ENCODE peak calls at places on chromosomes 7 and 10, in six cellular contexts. J is IMR-90, Y is neuronal stem cell, B is trophoblast cell, S is mesenchymal stem cell, Q is H1. K is an unnamed sample.

GRCh38 chr10:110269641-110270318 is 34.9 kb downstream of the SMNDC1 start:
- DNase-seq in J (peak; percentile 25), Q (no peak), Y (no peak), S (no peak), B (no peak), K (no peak)

GRCh38 chr7:38107486-38107893 is 70.6 kb upstream of the STARD3NL start:
- DNase-seq in J (peak; percentile 35), Y (peak; percentile 64), S (peak; percentile 52), B (peak; percentile 85), Q (peak; percentile 88), K (peak; percentile 69)

GRCh38 chr10:100267237-100268104 is at the start of gene CWF19L1:
- DNase-seq in S (peak; percentile 86), B (peak; percentile 94), Q (peak; percentile 96), Y (peak; percentile 70), J (peak; percentile 88), K (peak; percentile 93)

GRCh38 chr7:141698247-141699015 is 3.5 kb downstream of the DENND11 start:
- DNase-seq in J (no peak), B (no peak), Q (no peak), S (no peak), Y (no peak), K (no peak)

GRCh38 chr10:88088441-88089340 is 225.3 kb downstream of the PTEN start:
- DNase-seq in B (no peak), S (no peak), Y (no peak), Q (no peak), J (no peak), K (no peak)

GRCh38 chr10:6406220-6407033 is 173.6 kb downstream of the PRKCQ start:
- DNase-seq in B (peak; percentile 69), Y (no peak), S (peak; percentile 18), J (peak; percentile 37), Q (no peak), K (no peak)

GRCh38 chr10:30902621-30903396 is 128.9 kb downstream of the ZNF438 start:
- DNase-seq in J (no peak), B (no peak), Y (no peak), Q (no peak), S (no peak), K (no peak)

GRCh38 chr7:26686448-26686981 is 177.9 kb downstream of the SKAP2 start:
- DNase-seq in J (peak; percentile 92), Y (peak; percentile 31), S (peak; percentile 72), B (peak; percentile 77), Q (no peak), K (peak; percentile 88)

GRCh38 chr10:53361281-53361680 is 588.7 kb upstream of the MBL2 start:
- DNase-seq in Y (no peak), S (no peak), B (no peak), J (no peak), Q (no peak), K (no peak)

GRCh38 chr7:28081016-28081415 is 99.6 kb downstream of the JAZF1 start:
- DNase-seq in S (no peak), J (no peak), Y (no peak), B (peak; percentile 33), Q (no peak), K (peak; percentile 58)

GRCh38 chr7:35416568-35416967 is 162.7 kb upstream of the TBX20 start:
- DNase-seq in J (no peak), Y (no peak), Q (no peak), B (no peak), S (no peak), K (no peak)

GRCh38 chr7:36967387-36967786 is 243.1 kb upstream of the AOAH start:
- DNase-seq in B (peak; percentile 86), J (peak; percentile 62), Y (peak; percentile 65), S (peak; percentile 78), Q (no peak), K (peak; percentile 90)

GRCh38 chr10:16904619-16905018 is 87.4 kb upstream of the RSU1 start:
- DNase-seq in Q (no peak), B (no peak), Y (no peak), S (peak; percentile 61), J (peak; percentile 64), K (no peak)

GRCh38 chr10:92809845-92810244 is 38.5 kb upstream of the EXOC6 start:
- DNase-seq in J (no peak), Y (no peak), S (no peak), Q (peak; percentile 16), B (no peak), K (no peak)

GRCh38 chr10:3235996-3236510 is 63.5 kb upstream of the PITRM1 start:
- DNase-seq in Y (no peak), Q (no peak), S (peak; percentile 74), J (no peak), B (no peak), K (no peak)

GRCh38 chr7:801940-802364 is 30.3 kb upstream of the SUN1 start:
- DNase-seq in J (no peak), Y (no peak), S (no peak), Q (no peak), B (no peak), K (no peak)

GRCh38 chr7:40493609-40494041 is 358.8 kb downstream of the SUGCT start:
- DNase-seq in J (no peak), B (peak; percentile 84), S (no peak), Q (no peak), Y (no peak), K (no peak)

GRCh38 chr10:71089162-71089561 is 123.2 kb upstream of the UNC5B start:
- DNase-seq in J (no peak), Q (peak; percentile 23), Y (no peak), B (no peak), S (no peak), K (no peak)

GRCh38 chr7:7570584-7570983 is 3.9 kb downstream of the MIOS start:
- DNase-seq in B (no peak), S (no peak), Q (no peak), J (no peak), Y (no peak), K (no peak)

GRCh38 chr10:95280637-95281036 is 10.2 kb downstream of the PDLIM1 start:
- DNase-seq in B (no peak), Q (no peak), S (no peak), J (no peak), Y (no peak), K (no peak)

GRCh38 chr10:95281206-95281605 is 9.6 kb downstream of the PDLIM1 start:
- DNase-seq in B (no peak), J (no peak), Q (no peak), Y (no peak), S (no peak), K (no peak)

GRCh38 chr10:95278061-95278988 is 12.5 kb downstream of the PDLIM1 start:
- DNase-seq in B (no peak), Y (no peak), J (peak; percentile 73), S (peak; percentile 89), Q (peak; percentile 40), K (peak; percentile 85)

GRCh38 chr10:95277614-95278013 is 13.2 kb downstream of the PDLIM1 start:
- DNase-seq in B (no peak), J (no peak), S (peak; percentile 46), Q (peak; percentile 20), Y (no peak), K (no peak)

GRCh38 chr10:95279042-95279820 is 11.6 kb downstream of the PDLIM1 start:
- DNase-seq in B (no peak), Y (no peak), J (peak; percentile 81), Q (no peak), S (peak; percentile 78), K (no peak)
- H3K9ac ChIP-seq in B (no peak overlapping the region), Y (no peak overlapping the region), J (no peak overlapping the region), Q (no peak overlapping the region), S (peak overlapping the region; percentile 30), K (no peak overlapping the region)

DNA sequence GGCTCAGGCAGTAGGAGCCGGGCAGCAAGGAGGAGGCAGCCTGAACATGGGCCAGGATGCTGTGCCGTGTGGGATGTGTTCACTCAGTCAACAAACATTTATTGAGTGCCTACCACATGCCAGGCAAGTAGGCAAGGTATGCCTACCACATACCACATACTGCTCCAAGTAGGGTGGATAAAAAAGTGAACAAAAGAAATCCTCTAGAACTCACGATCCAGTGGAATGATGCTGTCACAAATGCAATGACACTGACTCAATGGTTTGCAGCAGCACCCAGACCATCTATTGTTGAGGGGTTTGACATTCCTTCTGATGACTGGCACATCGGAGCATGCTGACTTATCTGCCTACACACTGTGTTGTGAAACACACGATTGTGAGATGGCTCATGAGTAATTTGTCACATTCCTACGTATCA is 413.5 kb downstream of the NRG3 start:
- DNase-seq in S (peak; percentile 15), B (peak; percentile 27), Y (no peak), Q (no peak), J (no peak), K (peak; percentile 23)
- H4K8ac ChIP-seq in S (no peak overlapping the region), B (no peak overlapping the region), Y (no peak overlapping the region), Q (no peak overlapping the region), J (no peak overlapping the region), K (no peak overlapping the region)

DNA sequence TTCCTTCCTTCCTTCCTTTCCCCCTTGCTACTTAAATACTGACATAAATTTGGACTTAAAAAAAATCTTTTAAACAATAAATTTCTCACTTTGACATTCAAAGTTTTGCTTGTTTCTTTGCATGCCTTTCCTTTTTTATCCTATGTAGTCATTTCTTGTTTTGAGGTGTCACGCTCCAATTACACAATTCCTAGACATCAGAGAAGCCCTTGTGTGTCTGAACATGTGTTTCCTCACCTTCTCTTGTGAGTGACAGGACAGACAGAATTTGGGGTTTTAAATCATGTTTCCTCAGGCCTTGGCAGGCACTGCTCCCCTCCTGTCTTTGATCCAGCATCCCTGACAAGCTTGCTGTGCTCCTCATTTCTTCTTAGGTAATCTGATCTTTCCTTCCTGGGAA is 91.3 kb downstream of the CYTH3 start:
- DNase-seq in Y (no peak), B (no peak), Q (no peak), S (no peak), J (no peak), K (no peak)
- H3K36me3 ChIP-seq in Y (peaks cover 14% of the 10 kb centered on the region), B (peaks cover 7% of the 10 kb centered on the region), Q (no peaks in the 10 kb centered on the region), S (peaks cover 36% of the 10 kb centered on the region), J (peaks cover 14% of the 10 kb centered on the region), K (no peaks in the 10 kb centered on the region)

GRCh38 chr7:157664034-157664433 is 327.2 kb downstream of the DNAJB6 start:
- DNase-seq in Y (no peak), B (no peak), Q (no peak), J (no peak), S (no peak), K (no peak)
- H3K9ac ChIP-seq in Y (no peak overlapping the region), B (no peak overlapping the region), Q (no peak overlapping the region), J (no peak overlapping the region), S (no peak overlapping the region), K (no peak overlapping the region)

GRCh38 chr10:12068467-12069269 is at the start of gene DHTKD1:
- DNase-seq in Y (peak; percentile 94), J (peak; percentile 96), Q (peak; percentile 99), B (peak; percentile 99), S (peak; percentile 98), K (peak; percentile 99)

GRCh38 chr10:12062754-12063482 is 5.8 kb upstream of the DHTKD1 start:
- DNase-seq in J (no peak), B (no peak), S (no peak), Y (no peak), Q (no peak), K (no peak)

GRCh38 chr10:12063483-12063818 is 5.3 kb upstream of the DHTKD1 start:
- DNase-seq in Y (no peak), S (no peak), Q (no peak), J (no peak), B (no peak), K (peak; percentile 70)

DNA sequence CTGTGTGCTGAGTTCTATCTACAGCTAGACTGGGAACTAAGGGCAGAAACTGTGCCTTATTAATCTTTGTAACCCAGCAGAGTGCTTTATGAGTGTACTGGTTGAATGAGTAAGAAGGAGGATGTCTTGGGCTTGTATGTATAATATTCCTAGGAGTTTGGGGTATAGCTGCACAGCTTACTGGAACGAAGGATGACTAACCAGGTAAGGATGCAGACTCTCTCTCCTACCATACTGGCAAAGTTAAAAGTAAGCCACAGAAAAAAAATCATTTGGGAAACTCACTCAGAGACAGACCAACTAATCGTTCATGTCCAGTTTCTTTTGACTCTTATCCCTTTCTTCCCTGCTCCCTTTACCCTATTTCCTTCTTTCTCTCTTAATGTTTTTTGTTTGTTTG is 1.4 kb upstream of the DHTKD1 start:
- DNase-seq in Q (no peak), B (peak; percentile 20), J (peak; percentile 93), S (peak; percentile 73), Y (no peak), K (no peak)
- H4K8ac ChIP-seq in Q (no peak overlapping the region), B (peak overlapping the region; percentile 31), J (no peak overlapping the region), S (peak overlapping the region; percentile 62), Y (no peak overlapping the region), K (no peak overlapping the region)